ENCODE peak calls at places on chromosomes 7 and 10, in ten cellular contexts. D is heart left ventricle, G is transverse colon, I is neural progenitor cell, J is ascending aorta, C is OCI-LY7, P is astrocyte of the spinal cord, F is MM.1S, W is breast epithelium, O is adrenal gland. E is an unnamed sample.

GRCh38 chr7:94656925-94657731 is 1.2 kb upstream of the SGCE start:
- DNase-seq in D (no peak), F (peak), I (peak), P (peak), C (peak), J (no peak), G (no peak), O (peak), W (no peak), E (no peak)

GRCh38 chr10:75450654-75451419 is 19.4 kb downstream of the LRMDA start:
- DNase-seq in I (no peak), O (peak), D (no peak), J (no peak), G (no peak), P (no peak), C (no peak), W (no peak), F (no peak), E (no peak)

GRCh38 chr7:55092186-55092976 is 73.6 kb downstream of the EGFR start:
- DNase-seq in P (no peak), O (no peak), W (no peak), J (no peak), C (no peak), F (no peak), I (no peak), G (no peak), D (no peak), E (no peak)

GRCh38 chr10:71391701-71392100 is 5.0 kb upstream of the CDH23 start:
- DNase-seq in I (no peak), C (no peak), F (no peak), D (no peak), W (no peak), P (no peak), G (no peak), O (peak), J (no peak), E (no peak)

GRCh38 chr10:129964611-129965417 is 740 bp upstream of the EBF3 start:
- DNase-seq in I (peak), J (no peak), D (no peak), P (no peak), F (no peak), C (no peak), G (no peak), O (peak), W (no peak), E (no peak)

GRCh38 chr10:122849900-122850605 is 4.4 kb upstream of the CUZD1 start:
- DNase-seq in I (no peak), J (no peak), C (no peak), D (no peak), O (no peak), P (peak), W (no peak), G (no peak), F (no peak), E (no peak)

GRCh38 chr10:99849525-99849924 is 67.1 kb downstream of the ABCC2 start:
- DNase-seq in P (no peak), F (no peak), O (no peak), C (no peak), D (no peak), I (no peak), W (no peak), G (no peak), J (no peak), E (no peak)

GRCh38 chr10:45373003-45373782 is 823 bp upstream of the ALOX5 start:
- DNase-seq in F (peak), P (no peak), D (peak), G (peak), O (no peak), J (no peak), C (peak), W (no peak), I (peak), E (peak)

GRCh38 chr10:116891208-116891607 is 41.9 kb downstream of the ENO4 start:
- DNase-seq in J (no peak), I (no peak), C (no peak), G (peak), D (peak), W (no peak), F (no peak), P (peak), O (peak), E (no peak)

GRCh38 chr10:46028584-46029570 is 1.5 kb downstream of the NCOA4 start:
- DNase-seq in O (no peak), C (peak), W (no peak), J (no peak), I (peak), G (peak), F (peak), D (no peak), P (peak), E (peak)

GRCh38 chr7:23062452-23062851 is 43.1 kb upstream of the KLHL7 start:
- DNase-seq in F (no peak), W (no peak), D (no peak), C (no peak), G (no peak), J (no peak), O (peak), I (no peak), P (no peak), E (no peak)

GRCh38 chr7:50661345-50662058 is 96.3 kb upstream of the DDC start:
- DNase-seq in I (no peak), D (no peak), F (peak), C (peak), O (peak), J (peak), W (no peak), G (no peak), P (no peak), E (no peak)

GRCh38 chr7:78179211-78179610 is 380.6 kb downstream of the PHTF2 start:
- DNase-seq in F (no peak), W (no peak), J (no peak), O (no peak), C (no peak), D (no peak), I (no peak), P (no peak), G (no peak), E (no peak)

GRCh38 chr10:125348536-125348935 is 188.2 kb upstream of the CTBP2 start:
- DNase-seq in C (no peak), G (no peak), I (no peak), W (no peak), J (no peak), F (no peak), D (no peak), P (no peak), O (no peak), E (no peak)

GRCh38 chr7:21542891-21543527 is at the start of gene DNAH11:
- DNase-seq in F (peak), O (peak), W (no peak), I (peak), J (no peak), G (peak), D (peak), C (no peak), P (peak), E (peak)

GRCh38 chr7:19919156-19920085 is 146.0 kb upstream of the TMEM196 start:
- DNase-seq in J (no peak), G (no peak), C (no peak), W (no peak), D (no peak), O (no peak), F (no peak), P (peak), I (no peak), E (no peak)

GRCh38 chr10:88253622-88254021 is 329.5 kb downstream of the RNLS start:
- DNase-seq in D (no peak), J (no peak), P (no peak), C (no peak), O (no peak), F (no peak), G (no peak), W (no peak), I (no peak), E (no peak)

GRCh38 chr7:48611993-48612392 is 312.4 kb upstream of the CDC14C start:
- DNase-seq in C (no peak), D (no peak), P (peak), O (no peak), W (no peak), I (no peak), G (no peak), F (no peak), J (no peak), E (no peak)
- TF ChIP-seq CTCF in C (no peak), D (no peak), P (no peak), O (no peak), W (no peak), I (no peak), G (no peak), F (no peak), J (no peak), E (no peak)

DNA sequence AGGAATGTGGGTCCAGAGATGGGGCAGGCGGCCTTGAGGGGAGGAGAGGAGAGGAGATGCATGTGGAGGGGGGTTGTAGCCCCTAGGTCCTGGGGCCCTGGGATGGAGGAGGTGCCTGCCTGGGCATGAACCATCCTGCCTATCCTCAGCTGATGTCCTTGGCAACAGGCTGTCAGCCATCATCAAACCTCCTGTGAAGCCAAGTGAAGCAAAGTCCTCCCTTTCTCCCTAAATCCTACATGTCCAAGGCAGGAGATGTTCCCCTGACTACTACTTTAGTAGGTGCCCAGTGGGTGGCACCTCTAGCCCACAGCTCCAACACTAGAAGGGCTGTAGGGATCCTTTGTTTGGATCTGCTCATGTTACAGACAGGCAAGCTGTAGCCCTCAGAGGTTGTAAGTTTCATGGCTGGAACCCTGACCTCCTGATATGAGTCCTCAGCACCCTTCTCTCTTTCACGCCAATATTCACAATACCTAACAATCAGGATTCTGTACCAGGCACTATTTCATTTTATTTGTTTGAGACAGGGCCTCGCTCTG is 66.6 kb upstream of the SYPL1 start:
- DNase-seq in W (no peak), F (no peak), C (peak), P (peak), J (no peak), G (no peak), I (no peak), O (no peak), D (peak), E (no peak)
- TF ChIP-seq CTCF in W (no peak), F (peak), C (no peak), P (peak), J (no peak), G (no peak), I (no peak), O (no peak), D (peak), E (peak)

GRCh38 chr7:108247646-108248045 is 117.5 kb upstream of the LAMB4 start:
- DNase-seq in W (no peak), D (no peak), F (no peak), O (no peak), I (no peak), P (no peak), C (no peak), J (no peak), G (no peak), E (no peak)

GRCh38 chr7:108245523-108246226 is 115.5 kb upstream of the LAMB4 start:
- DNase-seq in P (no peak), I (no peak), O (no peak), F (no peak), C (no peak), W (no peak), J (no peak), D (no peak), G (no peak), E (no peak)

GRCh38 chr7:108244110-108244509 is 113.9 kb upstream of the LAMB4 start:
- DNase-seq in G (no peak), P (no peak), F (no peak), J (no peak), W (no peak), C (no peak), O (no peak), D (no peak), I (no peak), E (no peak)

GRCh38 chr7:108248418-108248817 is 118.3 kb upstream of the LAMB4 start:
- DNase-seq in P (no peak), D (no peak), W (no peak), G (no peak), C (no peak), F (no peak), O (no peak), J (no peak), I (no peak), E (no peak)

GRCh38 chr7:108246227-108246837 is 116.2 kb upstream of the LAMB4 start:
- DNase-seq in J (peak), C (no peak), F (peak), W (no peak), G (no peak), O (peak), I (peak), D (no peak), P (peak), E (no peak)
- TF ChIP-seq CTCF in J (no peak), C (no peak), F (no peak), W (no peak), G (no peak), O (peak), I (no peak), D (no peak), P (peak), E (no peak)

GRCh38 chr7:1758417-1758858 is 88.4 kb downstream of the ELFN1 start:
- DNase-seq in O (no peak), F (peak), G (no peak), D (peak), J (no peak), W (no peak), C (peak), I (peak), P (no peak), E (peak)
- TF ChIP-seq CTCF in O (peak), F (peak), G (no peak), D (peak), J (no peak), W (no peak), C (peak), I (peak), P (peak), E (no peak)

GRCh38 chr7:151088856-151089699 is 2.8 kb downstream of the AGAP3 start:
- DNase-seq in J (peak), D (peak), P (peak), F (no peak), G (peak), I (peak), C (no peak), O (peak), W (peak), E (no peak)

GRCh38 chr7:151085691-151086620 is at the start of gene AGAP3:
- DNase-seq in I (peak), C (peak), W (peak), D (peak), O (peak), J (peak), F (peak), P (peak), G (peak), E (peak)

GRCh38 chr7:151088019-151088855 is 2.0 kb downstream of the AGAP3 start:
- DNase-seq in I (peak), D (no peak), C (no peak), J (no peak), G (no peak), F (no peak), W (no peak), P (peak), O (no peak), E (no peak)

GRCh38 chr7:151086802-151087246 is 549 bp downstream of the AGAP3 start:
- DNase-seq in C (no peak), I (peak), F (peak), D (peak), J (no peak), G (peak), P (peak), W (no peak), O (peak), E (no peak)

DNA sequence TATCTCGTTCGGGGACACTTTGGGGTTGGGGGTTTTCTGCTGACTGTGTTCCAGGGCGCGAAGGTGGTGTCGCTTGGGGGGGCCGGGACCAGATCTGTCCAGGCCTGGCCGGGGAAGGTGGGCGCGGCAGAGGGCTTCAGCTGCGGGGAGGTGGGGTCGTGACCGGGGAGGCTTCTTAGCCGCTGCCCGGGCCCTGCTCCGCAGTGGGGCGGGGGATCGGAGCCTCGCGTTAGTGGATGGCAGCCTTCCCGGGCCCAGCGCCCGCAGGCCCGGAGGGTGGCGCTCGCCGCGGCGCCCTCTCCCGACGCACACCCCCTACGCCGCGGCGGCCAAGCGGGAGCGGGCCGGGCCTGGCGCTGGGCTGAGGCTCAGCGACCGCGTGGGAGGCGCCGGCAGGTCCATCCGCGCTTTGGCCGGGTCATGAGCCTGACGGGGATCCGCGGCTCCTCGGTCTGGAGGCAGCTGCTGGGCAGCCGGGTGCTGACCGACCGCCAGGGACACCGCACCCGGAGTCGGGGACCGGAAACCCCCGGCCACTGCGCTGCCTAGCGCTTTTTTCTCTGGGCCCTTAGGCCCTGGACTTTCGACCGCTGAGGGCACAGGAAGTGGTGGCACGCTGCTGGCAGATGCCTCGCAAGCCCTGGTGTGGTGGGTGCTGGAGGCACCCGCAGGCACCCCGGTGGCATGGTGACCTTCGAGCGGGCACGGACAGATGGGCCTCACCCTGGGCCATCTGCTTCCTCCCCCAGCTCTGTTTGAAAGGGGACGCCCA is 1.2 kb downstream of the AGAP3 start:
- DNase-seq in J (no peak), O (peak), P (peak), W (no peak), D (peak), G (peak), F (peak), C (no peak), I (peak), E (peak)
- TF ChIP-seq CTCF in J (no peak), O (no peak), P (peak), W (no peak), D (peak), G (peak), F (peak), C (no peak), I (peak), E (peak)